ENCODE peak calls at places on chromosomes 13 and 19, in eight cellular contexts. T, I, P, E, G, J, C and W are unnamed samples.
A peak's percentile ranks its signal among the peaks of the same experiment; 100 is the strongest.

GRCh38 chr13:49579501-49579900 is 5.9 kb downstream of the RCBTB1 start:
- DNase-seq in T (no peak), I (no peak), P (no peak), E (no peak), G (no peak), J (no peak), C (no peak), W (no peak)

GRCh38 chr13:59408738-59409137 is 755.0 kb downstream of the DIAPH3 start:
- DNase-seq in T (no peak), I (no peak), P (no peak), E (no peak), G (no peak), J (no peak), C (no peak), W (no peak)

GRCh38 chr19:51158474-51159129 is 16.5 kb downstream of the SIGLEC7 start:
- DNase-seq in T (peak; percentile 47), I (no peak), P (peak; percentile 61), E (peak; percentile 56), G (peak; percentile 52), J (peak; percentile 7), C (peak; percentile 47), W (no peak)

GRCh38 chr13:113275387-113275786 is 21.7 kb upstream of the LAMP1 start:
- DNase-seq in T (peak; percentile 48), I (no peak), P (peak; percentile 69), E (no peak), G (no peak), J (peak; percentile 75), C (peak; percentile 71), W (no peak)

GRCh38 chr13:51557875-51558604 is 26.2 kb upstream of the WDFY2 start:
- DNase-seq in T (no peak), I (no peak), P (peak; percentile 72), E (no peak), G (no peak), J (peak; percentile 88), C (no peak), W (no peak)

GRCh38 chr13:109707044-109707794 is 79.2 kb downstream of the IRS2 start:
- DNase-seq in T (peak; percentile 45), I (no peak), P (no peak), E (no peak), G (no peak), J (no peak), C (no peak), W (no peak)

GRCh38 chr19:43726736-43727592 is 11.1 kb downstream of the IRGC start:
- DNase-seq in T (no peak), I (no peak), P (no peak), E (no peak), G (peak; percentile 63), J (no peak), C (no peak), W (no peak)

GRCh38 chr13:36430247-36431203 is 1.8 kb upstream of the CCNA1 start:
- DNase-seq in T (peak; percentile 85), I (no peak), P (no peak), E (no peak), G (peak; percentile 14), J (no peak), C (no peak), W (no peak)

GRCh38 chr13:90477194-90477593 is 870.3 kb upstream of the MIR17HG start:
- DNase-seq in T (no peak), I (no peak), P (no peak), E (no peak), G (no peak), J (no peak), C (no peak), W (no peak)

GRCh38 chr13:108705031-108705430 is 75.6 kb downstream of the MYO16 start:
- DNase-seq in T (no peak), I (no peak), P (peak; percentile 16), E (no peak), G (no peak), J (no peak), C (peak; percentile 43), W (no peak)

GRCh38 chr13:106685142-106685541 is 117.2 kb upstream of the ARGLU1 start:
- DNase-seq in T (no peak), I (no peak), P (no peak), E (no peak), G (no peak), J (no peak), C (no peak), W (no peak)

GRCh38 chr19:2701361-2702169 is 929 bp downstream of the GNG7 start:
- DNase-seq in T (no peak), I (no peak), P (no peak), E (no peak), G (no peak), J (no peak), C (no peak), W (no peak)
- H3K4me3 ChIP-seq in T (peak overlapping the region; percentile 44), I (peak overlapping the region; percentile 68), P (peak overlapping the region; percentile 62), E (peak overlapping the region; percentile 89), G (peak overlapping the region; percentile 67), J (no peak overlapping the region), C (peak overlapping the region; percentile 87), W (peak overlapping the region; percentile 48)

DNA sequence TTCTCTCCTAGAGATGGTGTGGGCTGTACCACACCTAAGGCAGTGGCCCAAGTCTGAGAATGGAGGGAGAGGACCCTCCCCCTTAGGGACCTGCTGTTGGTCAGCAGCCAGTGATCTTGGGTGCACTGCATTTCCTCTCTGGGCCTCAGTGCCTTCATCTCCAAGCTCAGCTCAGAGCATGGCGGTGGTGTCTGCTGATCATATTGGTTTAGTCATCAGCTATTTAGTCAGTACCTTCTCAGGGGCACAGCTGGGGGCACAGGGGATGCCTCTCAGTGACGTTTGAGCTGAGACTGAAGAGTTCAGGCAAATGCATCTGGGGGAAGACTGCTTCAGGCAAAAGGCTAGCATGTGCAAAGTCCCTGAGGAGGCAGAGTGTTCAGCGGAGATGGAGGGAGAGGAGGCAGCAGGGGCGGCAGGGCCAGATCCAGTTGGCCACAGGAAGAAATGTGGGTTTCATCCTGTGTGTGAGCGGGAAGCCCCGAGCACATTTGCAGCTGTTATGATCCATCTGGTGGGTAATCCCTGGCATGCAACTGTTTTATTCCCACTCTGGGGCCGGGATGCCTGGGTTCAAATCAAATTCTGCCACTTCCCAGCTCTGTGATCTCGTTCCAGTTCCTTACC is 15.7 kb upstream of the PGLS start:
- DNase-seq in T (no peak), I (no peak), P (no peak), E (no peak), G (no peak), J (no peak), C (no peak), W (no peak)
- H3K27ac ChIP-seq in T (no peak overlapping the region), I (no peak overlapping the region), P (no peak overlapping the region), E (no peak overlapping the region), G (no peak overlapping the region), J (no peak overlapping the region), C (no peak overlapping the region), W (no peak overlapping the region)

DNA sequence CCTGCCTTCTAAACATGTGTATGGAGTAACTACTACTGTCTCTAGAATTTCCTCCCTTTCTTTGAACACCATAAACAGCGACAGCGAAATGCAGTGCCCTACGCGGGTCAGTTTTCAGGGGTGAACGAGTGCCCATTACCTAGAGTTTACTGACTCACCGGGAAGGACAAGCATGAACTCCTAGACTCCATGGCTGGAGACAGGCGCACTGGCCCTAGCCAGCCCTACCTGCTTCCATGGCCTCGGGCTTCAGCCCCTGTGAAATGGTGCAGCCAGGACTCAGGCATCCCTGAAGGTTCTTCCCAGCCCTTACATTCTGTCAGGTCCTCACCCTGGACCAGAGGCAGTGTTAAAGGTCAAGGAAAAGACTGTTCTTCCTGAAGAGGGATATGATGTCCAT is 8.5 kb downstream of the RANBP3 start:
- DNase-seq in T (no peak), I (no peak), P (no peak), E (no peak), G (no peak), J (no peak), C (no peak), W (no peak)
- H3K4me1 ChIP-seq in T (peaks cover 23% of the 10 kb centered on the region), I (peaks cover 80% of the 10 kb centered on the region), P (peaks cover 2% of the 10 kb centered on the region), E (peaks cover 16% of the 10 kb centered on the region), G (peaks cover 89% of the 10 kb centered on the region), J (peaks cover 33% of the 10 kb centered on the region), C (peaks cover 50% of the 10 kb centered on the region), W (peaks cover 56% of the 10 kb centered on the region)

DNA sequence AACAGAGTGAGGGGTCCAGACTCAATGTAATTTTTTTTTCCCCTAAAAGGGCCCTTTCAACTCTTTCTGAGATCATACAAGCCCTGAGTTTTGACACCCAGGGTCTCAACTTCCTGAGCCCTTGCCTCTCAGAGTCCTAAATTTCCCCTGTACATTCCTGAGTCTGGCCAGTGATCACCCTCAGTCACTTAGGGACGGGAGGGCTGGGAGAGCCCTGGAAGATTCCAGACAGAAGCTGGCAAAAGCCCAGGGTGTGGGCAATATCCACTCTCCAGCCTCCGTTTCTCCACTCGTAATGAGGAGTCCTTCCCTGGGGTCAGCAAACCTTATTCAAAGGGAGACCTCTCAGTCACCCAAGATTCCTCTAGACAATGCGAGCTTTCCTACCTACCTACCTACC is 1.6 kb downstream of the PPP1R13L start:
- DNase-seq in T (no peak), I (no peak), P (no peak), E (no peak), G (no peak), J (no peak), C (no peak), W (no peak)
- H3K4me3 ChIP-seq in T (no peak overlapping the region), I (no peak overlapping the region), P (peak overlapping the region; percentile 97), E (peak overlapping the region; percentile 91), G (peak overlapping the region; percentile 88), J (no peak overlapping the region), C (no peak overlapping the region), W (peak overlapping the region; percentile 81)

GRCh38 chr19:12907166-12907565 is 11.9 kb downstream of the SYCE2 start:
- DNase-seq in T (no peak), I (no peak), P (no peak), E (no peak), G (no peak), J (no peak), C (no peak), W (no peak)

GRCh38 chr19:12913871-12914690 is 5.0 kb downstream of the SYCE2 start:
- DNase-seq in T (peak; percentile 67), I (no peak), P (no peak), E (no peak), G (no peak), J (no peak), C (no peak), W (no peak)

GRCh38 chr19:12918253-12918652 is 840 bp downstream of the SYCE2 start:
- DNase-seq in T (no peak), I (no peak), P (no peak), E (no peak), G (no peak), J (no peak), C (no peak), W (no peak)

GRCh38 chr19:12913011-12913561 is 6.0 kb downstream of the SYCE2 start:
- DNase-seq in T (peak; percentile 93), I (peak; percentile 85), P (peak; percentile 44), E (no peak), G (peak; percentile 77), J (peak; percentile 42), C (peak; percentile 75), W (peak; percentile 81)
- H3K27ac ChIP-seq in T (peak overlapping the region; percentile 80), I (peak overlapping the region; percentile 73), P (no peak overlapping the region), E (peak overlapping the region; percentile 42), G (peak overlapping the region; percentile 77), J (no peak overlapping the region), C (peak overlapping the region; percentile 79), W (peak overlapping the region; percentile 58)

GRCh38 chr19:8342316-8342683 is 762 bp downstream of the KANK3 start:
- DNase-seq in T (no peak), I (no peak), P (no peak), E (no peak), G (no peak), J (no peak), C (no peak), W (peak; percentile 72)
- H3K4me1 ChIP-seq in T (peaks cover 8% of the 10 kb centered on the region), I (peaks cover 43% of the 10 kb centered on the region), P (peaks cover 4% of the 10 kb centered on the region), E (peaks cover 8% of the 10 kb centered on the region), G (peaks cover 61% of the 10 kb centered on the region), J (peaks cover 4% of the 10 kb centered on the region), C (no peaks in the 10 kb centered on the region), W (no peaks in the 10 kb centered on the region)